ENCODE peak calls at places on chromosomes 13 and 19, in four cellular contexts. V, J, H and A are unnamed samples.

GRCh38 chr19:44304659-44305193 is at the start of gene ZNF235:
- DNase-seq in V (peak), J (peak), H (peak), A (peak)

GRCh38 chr19:49591731-49592485 is 926 bp downstream of the PRR12 start:
- DNase-seq in V (peak), J (no peak), H (no peak), A (no peak)

GRCh38 chr19:54179921-54180452 is 7.0 kb upstream of the TMC4 start:
- DNase-seq in V (no peak), J (peak), H (peak), A (no peak)

GRCh38 chr19:33804021-33804799 is 7.5 kb downstream of the KCTD15 start:
- DNase-seq in V (no peak), J (peak), H (no peak), A (no peak)

GRCh38 chr13:28584873-28585317 is 74.0 kb upstream of the POMP start:
- DNase-seq in V (no peak), J (peak), H (no peak), A (no peak)

GRCh38 chr13:24176351-24177101 is 16.0 kb downstream of the SPATA13 start:
- DNase-seq in V (no peak), J (peak), H (no peak), A (no peak)

GRCh38 chr13:28128030-28128429 is 10.3 kb upstream of the PAN3 start:
- DNase-seq in V (no peak), J (no peak), H (no peak), A (no peak)

GRCh38 chr19:43438291-43439162 is 23.8 kb downstream of the TEX101 start:
- DNase-seq in V (no peak), J (no peak), H (no peak), A (no peak)

GRCh38 chr13:59746291-59746962 is 417.3 kb downstream of the DIAPH3 start:
- DNase-seq in V (no peak), J (peak), H (no peak), A (no peak)

GRCh38 chr13:73473016-73473415 is 414.2 kb downstream of the KLF5 start:
- DNase-seq in V (no peak), J (no peak), H (no peak), A (no peak)

GRCh38 chr19:8585894-8586750 is 8.9 kb upstream of the MYO1F start:
- DNase-seq in V (no peak), J (no peak), H (peak), A (no peak)

GRCh38 chr13:85729296-85729695 is 69.9 kb downstream of the SLITRK6 start:
- DNase-seq in V (no peak), J (no peak), H (no peak), A (no peak)

GRCh38 chr13:69243366-69243765 is 864.3 kb upstream of the ATXN8OS start:
- DNase-seq in V (no peak), J (no peak), H (no peak), A (no peak)

GRCh38 chr13:23695711-23696512 is 125.7 kb downstream of the TNFRSF19 start:
- DNase-seq in V (no peak), J (no peak), H (no peak), A (peak)

GRCh38 chr13:41780736-41781708 is 179.9 kb downstream of the VWA8 start:
- DNase-seq in V (no peak), J (peak), H (no peak), A (no peak)

GRCh38 chr13:113935081-113935511 is 38.8 kb downstream of the C13orf46 start:
- DNase-seq in V (peak), J (no peak), H (no peak), A (peak)

GRCh38 chr19:41373993-41374392 is 2.3 kb upstream of the TMEM91 start:
- DNase-seq in V (peak), J (peak), H (no peak), A (no peak)

GRCh38 chr13:33918199-33918932 is 100.4 kb downstream of the RFC3 start:
- DNase-seq in V (peak), J (peak), H (no peak), A (peak)

GRCh38 chr13:32142956-32143375 is 111.4 kb downstream of the FRY start:
- DNase-seq in V (no peak), J (no peak), H (no peak), A (no peak)

GRCh38 chr13:24891476-24892108 is 127.6 kb downstream of the RNF17 start:
- DNase-seq in V (no peak), J (no peak), H (no peak), A (no peak)

GRCh38 chr19:3573162-3573857 is 566 bp downstream of the HMG20B start:
- DNase-seq in V (no peak), J (no peak), H (no peak), A (no peak)

GRCh38 chr13:110953416-110953815 is 38.5 kb upstream of the ANKRD10 start:
- DNase-seq in V (no peak), J (no peak), H (no peak), A (no peak)

GRCh38 chr13:40165533-40165932 is 500.9 kb downstream of the FOXO1 start:
- DNase-seq in V (no peak), J (no peak), H (no peak), A (no peak)

DNA sequence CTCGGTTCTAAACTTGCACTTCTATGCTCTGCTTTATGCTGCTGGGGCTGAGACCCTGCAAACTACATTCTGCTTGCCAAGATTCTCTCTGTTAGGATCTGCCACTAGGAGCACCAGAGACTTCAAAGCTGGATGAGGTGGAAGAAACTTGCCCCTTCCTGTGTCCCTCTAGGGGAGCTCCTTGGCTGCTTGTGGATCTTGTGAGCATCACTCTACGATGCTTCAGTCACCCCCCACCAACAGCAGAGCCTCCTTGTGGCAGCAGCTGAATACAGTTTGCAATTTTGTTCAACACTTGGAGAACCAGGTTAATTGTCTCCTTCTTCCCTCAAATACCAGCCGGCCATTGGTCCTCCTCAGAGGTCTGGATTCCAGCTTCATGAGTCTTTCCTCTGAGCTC is 310.6 kb downstream of the FGF14 start:
- DNase-seq in V (no peak), J (no peak), H (no peak), A (no peak)
- TF ChIP-seq CTCF in V (no peak), J (peak), H (no peak), A (no peak)

GRCh38 chr13:52851153-52851962 is 2.9 kb upstream of the PCDH8 start:
- DNase-seq in V (no peak), J (no peak), H (peak), A (no peak)
- TF ChIP-seq CTCF in V (no peak), J (no peak), H (no peak), A (no peak)

GRCh38 chr13:46617382-46617781 is 64.4 kb downstream of the LRCH1 start:
- DNase-seq in V (no peak), J (no peak), H (no peak), A (no peak)

GRCh38 chr13:46615888-46616531 is 63.0 kb downstream of the LRCH1 start:
- DNase-seq in V (no peak), J (no peak), H (no peak), A (no peak)

GRCh38 chr13:46612258-46612657 is 59.3 kb downstream of the LRCH1 start:
- DNase-seq in V (no peak), J (no peak), H (no peak), A (no peak)

GRCh38 chr13:46613409-46614049 is 60.6 kb downstream of the LRCH1 start:
- DNase-seq in V (no peak), J (no peak), H (no peak), A (no peak)

DNA sequence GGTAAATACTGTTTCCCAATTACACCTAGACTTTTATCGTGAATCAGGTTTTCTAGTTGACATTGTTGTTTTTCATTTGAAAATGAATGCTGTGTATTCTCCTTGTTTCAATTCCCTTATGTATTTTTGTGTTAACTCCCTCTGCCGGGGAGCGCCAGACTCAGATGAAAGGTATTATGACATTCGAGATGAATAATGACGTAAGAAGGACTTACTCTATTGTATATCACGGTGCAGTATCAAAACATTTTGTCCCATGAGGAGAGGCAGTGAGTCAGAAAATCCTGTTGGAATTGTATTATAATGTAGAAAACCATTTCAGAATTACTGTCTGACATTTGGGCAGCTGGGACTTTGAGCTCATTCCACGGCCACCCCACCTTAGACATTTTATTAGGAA is 61.6 kb downstream of the LRCH1 start:
- DNase-seq in V (no peak), J (peak), H (no peak), A (no peak)
- TF ChIP-seq CTCF in V (no peak), J (peak), H (no peak), A (peak)

DNA sequence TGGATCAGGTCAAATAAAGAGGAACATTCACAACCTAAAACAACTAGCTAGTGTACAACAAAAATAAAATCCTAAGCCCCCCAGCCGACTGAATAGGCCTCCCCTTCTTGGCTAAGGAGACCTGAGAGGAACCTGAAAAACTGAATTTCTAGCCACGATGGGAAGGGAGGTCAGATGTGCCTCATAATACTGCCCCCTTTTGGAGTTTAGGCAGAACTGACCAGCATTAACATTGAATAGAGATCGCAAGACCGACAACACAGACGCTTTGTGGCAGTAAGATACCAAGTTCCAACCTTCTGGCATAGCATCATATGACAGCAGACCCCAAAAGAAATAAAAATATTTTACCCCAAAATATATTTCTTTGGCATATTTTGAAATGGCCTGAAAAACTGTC is 15.9 kb downstream of the CBY2 start:
- DNase-seq in V (no peak), J (no peak), H (no peak), A (no peak)
- TF ChIP-seq CTCF in V (peak), J (peak), H (peak), A (peak)

DNA sequence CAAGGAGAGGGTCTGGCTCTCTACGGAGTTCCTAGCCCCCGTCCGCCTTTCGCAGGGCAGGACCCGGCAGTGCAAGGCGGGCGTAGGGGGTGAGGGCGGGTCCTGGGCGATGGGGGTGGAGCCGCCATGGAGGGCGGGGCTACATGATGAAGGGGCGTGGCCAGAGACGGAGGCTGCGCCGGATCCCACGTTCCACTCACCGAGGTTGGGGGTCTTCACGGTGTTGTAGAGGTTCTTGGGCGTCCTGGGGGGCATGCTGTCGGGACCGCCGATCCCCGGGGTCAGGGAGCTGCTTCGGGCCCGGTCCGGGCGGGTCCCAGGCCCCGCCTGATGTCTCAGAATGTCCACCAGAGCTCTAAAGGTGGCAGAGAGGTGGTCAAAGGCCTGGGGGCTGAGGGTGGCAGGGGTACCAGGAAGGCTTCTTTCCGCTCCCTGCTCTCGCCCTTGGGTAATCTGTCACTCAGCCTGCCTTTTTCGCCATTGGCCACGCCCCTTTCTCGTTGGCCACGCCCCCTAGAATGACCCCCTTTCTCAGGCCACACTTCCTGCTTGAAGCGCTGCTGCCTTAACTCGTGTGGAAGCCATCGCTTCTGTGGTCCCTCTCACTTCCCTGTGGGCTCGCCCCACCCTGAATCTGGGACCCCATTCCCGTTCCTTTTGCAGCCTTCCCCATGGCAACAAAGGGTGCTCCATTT is 2.5 kb downstream of the SHISA7 start:
- DNase-seq in V (no peak), J (no peak), H (no peak), A (no peak)
- TF ChIP-seq CTCF in V (no peak), J (no peak), H (no peak), A (no peak)

GRCh38 chr19:51296331-51297093 is 14.9 kb upstream of the IGLON5 start:
- DNase-seq in V (no peak), J (no peak), H (no peak), A (no peak)
- TF ChIP-seq CTCF in V (no peak), J (no peak), H (no peak), A (no peak)

DNA sequence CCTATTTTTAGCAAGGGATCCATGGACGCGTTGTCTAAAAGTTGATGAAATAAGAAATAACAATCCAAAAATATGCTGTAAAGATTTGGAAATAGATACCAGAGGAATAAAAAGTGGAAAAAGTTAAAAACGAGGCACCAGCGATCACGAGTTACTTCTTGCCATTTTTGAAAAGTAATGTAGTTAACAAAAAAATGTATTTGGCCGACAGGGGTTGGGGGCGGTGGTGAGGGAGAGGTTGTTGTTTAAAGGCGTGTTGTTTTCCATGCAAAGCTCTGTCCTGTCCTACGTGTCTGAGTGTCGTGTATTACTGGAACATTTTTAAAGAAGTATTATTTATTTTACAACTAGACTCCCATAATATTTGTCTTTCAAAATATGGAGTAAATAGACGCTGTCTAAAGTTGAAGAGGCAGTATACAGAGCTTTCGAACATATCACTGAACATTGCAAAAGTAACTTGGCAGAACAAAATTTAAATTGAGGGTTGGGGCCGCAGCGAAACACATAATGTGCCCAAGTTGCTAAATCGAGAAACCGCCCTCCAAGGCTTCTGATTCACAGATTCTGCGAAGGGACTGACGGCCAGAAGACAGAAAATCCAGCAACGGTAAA is 836 bp downstream of the FBXO17 start:
- DNase-seq in V (no peak), J (no peak), H (no peak), A (no peak)
- TF ChIP-seq CTCF in V (no peak), J (no peak), H (no peak), A (no peak)